ENCODE peak calls at places on chromosome 1, in ten cellular contexts. I is HL-60, V is OCI-LY7, E is neural progenitor cell, S is kidney, U is BE2C, D is colonic mucosa, J is H9, P is AG10803, T is cardiac muscle cell. K is an unnamed sample.

GRCh38 chr1:202023033-202023433 is 12.6 kb downstream of the ELF3 start:
- DNase-seq in I (no peak), V (no peak), E (no peak), S (peak; percentile 93), U (no peak), D (peak; percentile 97), J (no peak), P (no peak), T (no peak), K (no peak)

GRCh38 chr1:22044690-22045420 is 7.7 kb upstream of the CDC42 start:
- DNase-seq in I (no peak), V (no peak), E (no peak), S (no peak), U (no peak), D (no peak), J (no peak), P (peak; percentile 80), T (peak; percentile 82), K (no peak)

GRCh38 chr1:88053065-88053464 is 631.0 kb upstream of the PKN2 start:
- DNase-seq in I (no peak), V (no peak), E (no peak), S (no peak), U (no peak), D (no peak), J (no peak), P (no peak), T (no peak), K (no peak)

GRCh38 chr1:169550294-169550693 is 36.0 kb downstream of the F5 start:
- DNase-seq in I (no peak), V (peak; percentile 48), E (peak; percentile 51), S (no peak), U (no peak), D (no peak), J (no peak), P (peak; percentile 42), T (peak; percentile 68), K (no peak)

GRCh38 chr1:243230914-243231313 is 24.2 kb downstream of the CEP170 start:
- DNase-seq in I (no peak), V (peak; percentile 46), E (peak; percentile 12), S (no peak), U (no peak), D (no peak), J (no peak), P (peak; percentile 35), T (peak; percentile 28), K (no peak)

GRCh38 chr1:174640783-174641182 is 193.0 kb downstream of the GPR52 start:
- DNase-seq in I (no peak), V (no peak), E (no peak), S (no peak), U (no peak), D (no peak), J (no peak), P (no peak), T (no peak), K (no peak)

GRCh38 chr1:1314678-1315335 is 6.4 kb downstream of the PUSL1 start:
- DNase-seq in I (no peak), V (no peak), E (no peak), S (no peak), U (no peak), D (no peak), J (no peak), P (no peak), T (no peak), K (no peak)

GRCh38 chr1:178344513-178345077 is 152.2 kb downstream of the CLEC20A start:
- DNase-seq in I (peak; percentile 52), V (peak; percentile 2), E (peak; percentile 38), S (no peak), U (no peak), D (peak; percentile 29), J (no peak), P (peak; percentile 94), T (peak; percentile 93), K (no peak)

GRCh38 chr1:89407355-89407754 is 43.5 kb downstream of the GBP6 start:
- DNase-seq in I (no peak), V (no peak), E (no peak), S (no peak), U (no peak), D (no peak), J (no peak), P (peak; percentile 23), T (peak; percentile 63), K (no peak)

GRCh38 chr1:11067716-11068495 is 8.1 kb upstream of the SRM start:
- DNase-seq in I (no peak), V (no peak), E (no peak), S (peak; percentile 63), U (no peak), D (no peak), J (no peak), P (no peak), T (no peak), K (no peak)

GRCh38 chr1:198679535-198680173 is 40.8 kb downstream of the PTPRC start:
- DNase-seq in I (no peak), V (no peak), E (no peak), S (peak; percentile 77), U (no peak), D (no peak), J (no peak), P (no peak), T (no peak), K (no peak)

GRCh38 chr1:171433451-171433850 is 51.9 kb upstream of the PRRC2C start:
- DNase-seq in I (no peak), V (no peak), E (no peak), S (no peak), U (no peak), D (no peak), J (no peak), P (peak; percentile 16), T (peak; percentile 23), K (no peak)

GRCh38 chr1:29395724-29396437 is 159.6 kb downstream of the PTPRU start:
- DNase-seq in I (no peak), V (no peak), E (no peak), S (no peak), U (no peak), D (no peak), J (no peak), P (peak; percentile 32), T (no peak), K (no peak)

DNA sequence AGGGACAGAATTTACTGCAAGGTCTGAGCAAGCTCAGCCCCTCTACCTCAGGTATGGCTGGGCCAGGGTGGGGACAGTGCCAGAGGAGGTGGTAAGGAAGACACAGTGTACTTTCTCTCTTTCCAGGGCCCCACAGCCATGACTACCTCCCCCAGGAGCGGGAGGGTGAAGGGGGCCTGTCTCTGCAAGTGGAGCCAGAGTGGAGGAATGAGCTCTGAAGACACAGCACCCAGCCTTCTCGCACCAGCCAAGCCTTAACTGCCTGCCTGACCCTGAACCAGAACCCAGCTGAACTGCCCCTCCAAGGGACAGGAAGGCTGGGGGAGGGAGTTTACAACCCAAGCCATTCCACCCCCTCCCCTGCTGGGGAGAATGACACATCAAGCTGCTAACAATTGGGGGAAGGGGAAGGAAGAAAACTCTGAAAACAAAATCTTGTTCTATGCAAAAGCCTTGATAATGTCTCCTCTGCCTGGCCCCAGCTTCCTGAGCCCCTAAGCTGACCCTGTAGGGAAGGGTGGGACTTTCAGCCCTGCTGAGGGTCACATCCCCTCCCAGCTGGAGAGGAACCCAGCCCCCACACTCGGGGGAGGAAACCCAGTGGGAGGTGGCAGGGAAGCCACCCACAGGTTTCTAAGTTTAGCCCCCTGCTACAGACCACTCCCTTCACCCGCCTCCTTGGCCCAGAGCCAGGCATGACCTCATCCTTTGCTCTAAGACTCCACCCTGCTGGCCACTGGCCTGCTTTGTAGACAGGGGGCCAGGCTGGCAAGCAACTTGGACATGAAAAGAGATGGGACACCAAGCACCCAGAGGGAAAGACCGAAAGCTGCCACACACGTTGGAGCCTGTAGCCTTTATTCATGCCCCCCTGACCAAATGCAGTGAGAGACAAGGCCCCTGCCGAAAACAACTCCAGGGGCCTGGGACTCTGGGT is 6.4 kb downstream of the RHOC start:
- DNase-seq in I (peak; percentile 73), V (peak; percentile 84), E (no peak), S (peak; percentile 99), U (peak; percentile 97), D (peak; percentile 98), J (peak; percentile 86), P (peak; percentile 87), T (peak; percentile 97), K (peak; percentile 94)
- TF ChIP-seq CTCF in I (no peak), V (no peak), E (no peak), S (no peak), U (peak; percentile 30), D (no peak), J (no peak), P (no peak), T (no peak), K (no peak)

GRCh38 chr1:161725888-161726630 is 4.7 kb downstream of the FCRLB start:
- DNase-seq in I (no peak), V (peak; percentile 63), E (peak; percentile 71), S (peak; percentile 86), U (peak; percentile 55), D (peak; percentile 38), J (peak; percentile 64), P (peak; percentile 49), T (peak; percentile 57), K (peak; percentile 21)
- TF ChIP-seq CTCF in I (no peak), V (peak; percentile 19), E (peak; percentile 44), S (peak; percentile 21), U (peak; percentile 41), D (no peak), J (peak; percentile 55), P (peak; percentile 59), T (peak; percentile 46), K (no peak)

GRCh38 chr1:24110642-24111263 is 1.2 kb downstream of the MYOM3 start:
- DNase-seq in I (no peak), V (no peak), E (peak; percentile 32), S (no peak), U (peak; percentile 44), D (no peak), J (no peak), P (peak; percentile 12), T (no peak), K (no peak)
- TF ChIP-seq CTCF in I (no peak), V (no peak), E (no peak), S (no peak), U (no peak), D (no peak), J (no peak), P (no peak), T (no peak), K (no peak)

GRCh38 chr1:152397474-152397873 is 16.6 kb downstream of the CRNN start:
- DNase-seq in I (no peak), V (no peak), E (no peak), S (no peak), U (no peak), D (no peak), J (no peak), P (peak; percentile 5), T (no peak), K (no peak)
- TF ChIP-seq CTCF in I (no peak), V (no peak), E (no peak), S (no peak), U (peak; percentile 31), D (no peak), J (no peak), P (peak; percentile 33), T (no peak), K (peak; percentile 16)

K was measured in endothelial cell.